ENCODE peak calls at places on chromosome 20, in four cellular contexts. V is cardiac muscle cell, D is upper lobe of right lung, U is fibroblast of pulmonary artery. I is an unnamed sample.

GRCh38 chr20:50369225-50370035 is 140.8 kb upstream of the PTPN1 start:
- DNase-seq in V (no peak), D (peak), U (no peak), I (no peak)

GRCh38 chr20:688809-689208 is 13.2 kb upstream of the SCRT2 start:
- DNase-seq in V (no peak), D (no peak), U (no peak), I (no peak)

GRCh38 chr20:54345301-54345724 is 130.1 kb upstream of the DOK5 start:
- DNase-seq in V (no peak), D (no peak), U (peak), I (peak)

GRCh38 chr20:11229772-11230171 is 556.0 kb upstream of the JAG1 start:
- DNase-seq in V (peak), D (no peak), U (peak), I (peak)

GRCh38 chr20:31484001-31484400 is 8.9 kb downstream of the REM1 start:
- DNase-seq in V (no peak), D (no peak), U (no peak), I (no peak)

GRCh38 chr20:22762576-22763256 is 178.3 kb upstream of the FOXA2 start:
- DNase-seq in V (no peak), D (no peak), U (no peak), I (no peak)

GRCh38 chr20:5974531-5974930 is 24.1 kb downstream of the MCM8 start:
- DNase-seq in V (no peak), D (no peak), U (no peak), I (peak)

GRCh38 chr20:16485406-16485805 is 87.8 kb downstream of the KIF16B start:
- DNase-seq in V (no peak), D (no peak), U (no peak), I (peak)

GRCh38 chr20:22838001-22838400 is 197.1 kb upstream of the SSTR4 start:
- DNase-seq in V (no peak), D (no peak), U (no peak), I (no peak)

GRCh38 chr20:21156266-21156665 is 30.4 kb downstream of the KIZ start:
- DNase-seq in V (no peak), D (no peak), U (peak), I (peak)

GRCh38 chr20:20712004-20712473 is 405 bp downstream of the RALGAPA2 start:
- DNase-seq in V (peak), D (no peak), U (no peak), I (no peak)

GRCh38 chr20:38894091-38894847 is 31.9 kb upstream of the FAM83D start:
- DNase-seq in V (no peak), D (no peak), U (no peak), I (no peak)

GRCh38 chr20:709421-709820 is 33.8 kb upstream of the SCRT2 start:
- DNase-seq in V (no peak), D (peak), U (peak), I (no peak)

GRCh38 chr20:51350941-51351631 is 191.4 kb downstream of the NFATC2 start:
- DNase-seq in V (no peak), D (no peak), U (peak), I (peak)

GRCh38 chr20:35669221-35669620 is 4.5 kb upstream of the CPNE1 start:
- DNase-seq in V (no peak), D (no peak), U (no peak), I (no peak)

GRCh38 chr20:55353206-55353605 is 652.1 kb downstream of the CBLN4 start:
- DNase-seq in V (no peak), D (no peak), U (no peak), I (no peak)

GRCh38 chr20:11777861-11778570 is 139.7 kb upstream of the BTBD3 start:
- DNase-seq in V (no peak), D (no peak), U (peak), I (peak)

GRCh38 chr20:56414842-56415765 is 3.0 kb downstream of the CASS4 start:
- DNase-seq in V (no peak), D (no peak), U (peak), I (peak)

GRCh38 chr20:7094438-7094997 is 327.0 kb downstream of the BMP2 start:
- DNase-seq in V (peak), D (no peak), U (peak), I (no peak)

GRCh38 chr20:46787986-46788762 is 78.7 kb downstream of the SLC2A10 start:
- DNase-seq in V (no peak), D (no peak), U (no peak), I (no peak)

GRCh38 chr20:4370856-4371255 is 350.9 kb upstream of the PRND start:
- DNase-seq in V (no peak), D (no peak), U (no peak), I (no peak)

GRCh38 chr20:2244993-2245392 is 50.8 kb upstream of the TGM3 start:
- DNase-seq in V (peak), D (no peak), U (no peak), I (no peak)

GRCh38 chr20:2245637-2246036 is 50.2 kb upstream of the TGM3 start:
- DNase-seq in V (no peak), D (no peak), U (no peak), I (no peak)

GRCh38 chr20:2240835-2241234 is 55.0 kb upstream of the TGM3 start:
- DNase-seq in V (no peak), D (no peak), U (no peak), I (no peak)

GRCh38 chr20:2244523-2244922 is 51.3 kb upstream of the TGM3 start:
- DNase-seq in V (no peak), D (no peak), U (no peak), I (no peak)

DNA sequence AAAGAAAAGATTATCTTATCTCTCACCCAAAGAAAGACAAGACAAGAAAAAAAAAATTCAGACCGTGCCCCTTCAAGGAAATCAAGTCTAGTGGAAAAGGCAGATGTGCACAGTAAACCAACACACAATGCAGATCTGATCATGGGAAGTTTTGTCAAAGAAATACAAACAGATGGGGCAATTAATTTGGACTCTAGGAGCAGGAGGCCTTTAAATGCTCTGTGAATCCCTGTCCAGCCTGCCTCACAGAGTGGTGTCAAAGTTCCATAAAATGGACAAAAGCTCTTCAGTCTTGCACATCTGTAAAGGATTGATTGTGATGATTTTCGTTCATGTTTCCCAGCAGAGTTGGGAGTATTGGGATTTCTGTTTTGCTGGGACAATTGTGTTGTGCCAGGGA is 53.1 kb upstream of the TGM3 start:
- DNase-seq in V (no peak), D (no peak), U (no peak), I (no peak)
- H3K4me3 ChIP-seq in V (no peak), D (no peak), U (no peak), I (no peak)

GRCh38 chr20:59933849-59934585 is 580 bp upstream of the SYCP2 start:
- DNase-seq in V (peak), D (peak), U (peak), I (peak)
- TF ChIP-seq CTCF in V (peak), D (peak), U (peak), I (peak)

DNA sequence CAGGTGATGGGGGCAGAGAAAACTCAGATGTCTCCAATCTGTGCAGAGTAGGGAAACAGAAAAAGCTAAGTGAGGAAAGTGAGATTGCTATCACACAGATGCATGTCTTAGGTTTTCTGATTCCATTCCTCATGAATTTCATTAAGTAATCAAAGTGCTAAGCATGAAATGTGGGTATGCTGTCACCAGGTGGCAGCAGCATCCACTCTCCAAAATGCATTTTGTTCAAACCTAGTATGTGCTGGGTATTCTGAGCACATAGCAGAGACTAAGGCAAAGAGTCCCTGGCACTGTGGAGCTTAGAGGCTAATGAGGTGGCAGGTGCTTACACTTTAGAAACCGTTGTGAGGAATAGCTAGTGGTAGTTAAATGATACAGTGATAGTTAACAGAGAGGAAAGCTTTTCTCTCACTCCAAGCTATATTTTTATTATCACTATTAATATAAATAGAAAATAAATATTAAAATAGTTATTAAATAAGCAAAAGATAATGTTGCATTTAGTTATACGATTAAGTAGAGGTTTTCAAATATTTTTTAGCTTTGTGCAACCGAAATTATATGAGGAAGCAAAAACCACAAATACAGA is 179.5 kb downstream of the CDH26 start:
- DNase-seq in V (no peak), D (no peak), U (peak), I (peak)
- H3K4me3 ChIP-seq in V (no peak), D (peak), U (peak), I (peak)

GRCh38 chr20:36712775-36713174 is 33.1 kb downstream of the NDRG3 start:
- DNase-seq in V (no peak), D (no peak), U (no peak), I (no peak)

GRCh38 chr20:36720510-36720909 is 25.4 kb downstream of the NDRG3 start:
- DNase-seq in V (no peak), D (no peak), U (no peak), I (no peak)

GRCh38 chr20:36717657-36718056 is 28.2 kb downstream of the NDRG3 start:
- DNase-seq in V (peak), D (no peak), U (peak), I (peak)
- TF ChIP-seq CTCF in V (peak), D (peak), U (peak), I (peak)

DNA sequence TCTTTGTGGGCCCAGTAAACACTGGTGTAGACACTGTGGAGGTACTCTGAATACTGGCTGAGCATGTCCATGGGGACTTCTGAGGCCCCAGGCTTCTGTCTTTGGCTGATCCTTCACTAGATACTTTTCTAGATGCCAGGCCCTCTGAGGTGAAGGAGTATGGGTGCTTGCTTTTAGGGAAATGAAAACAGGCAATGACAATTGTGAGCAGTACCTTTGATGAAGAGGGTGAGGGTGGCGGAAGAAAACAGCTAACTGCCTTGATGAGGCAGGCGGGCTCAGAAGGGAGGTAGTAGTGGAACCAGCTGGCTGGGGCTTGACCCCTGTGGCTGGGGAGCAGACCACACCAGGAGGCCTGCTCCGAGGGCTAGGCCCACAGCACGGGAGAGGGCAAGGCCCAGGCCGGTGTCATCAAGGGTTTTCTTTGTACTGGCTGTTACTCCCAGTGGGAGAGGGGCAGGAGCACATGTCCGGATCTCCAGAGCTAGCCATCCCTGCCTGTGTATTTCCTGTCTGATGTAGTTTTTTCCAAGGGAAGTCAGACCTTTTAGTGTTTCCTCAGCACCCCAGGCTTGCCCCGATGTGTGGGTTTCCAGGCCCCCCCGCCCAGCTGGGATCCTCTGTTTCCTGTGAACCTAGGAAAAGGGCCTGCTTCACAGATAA is 3.9 kb downstream of the PLCG1 start:
- DNase-seq in V (no peak), D (peak), U (peak), I (peak)
- H3K4me3 ChIP-seq in V (no peak), D (no peak), U (no peak), I (no peak)

GRCh38 chr20:57473246-57474042 is 51.5 kb downstream of the CTCFL start:
- DNase-seq in V (no peak), D (peak), U (peak), I (no peak)
- TF ChIP-seq CTCF in V (no peak), D (no peak), U (no peak), I (peak)

I was measured in AG10803.